ENCODE peak calls at places on chromosomes 4 and X, in eight cellular contexts. S is fibroblast of the aortic adventitia; U is left cardiac atrium; K is stromal cell of bone marrow; A is GM20000; T is stimulated activated CD4-positive, alpha-beta T cell treated with anti-CD3 and anti-CD28 coated beads, Interleukin-12 subunit alpha, Interleukin-12 subunit beta, amount 100 ng/mL, for 4 hours; M is activated CD4-positive, alpha-beta T cell treated with anti-CD3 and anti-CD28 coated beads, Interleukin-2, amount 50 U/mL, for 1 hour; Z is choroid plexus epithelial cell. W is an unnamed sample.

GRCh38 chr4:40308528-40309122 is 26.5 kb upstream of the CHRNA9 start:
- DNase-seq in A (no peak), M (no peak), T (no peak), U (no peak), K (no peak), S (no peak), Z (no peak), W (no peak)

GRCh38 chr4:7103599-7104365 is 35.9 kb upstream of the GRPEL1 start:
- DNase-seq in T (no peak), M (no peak), K (no peak), A (no peak), U (peak), Z (no peak), S (no peak), W (peak)

GRCh38 chrX:132025085-132025484 is 2.0 kb downstream of the STK26 start:
- DNase-seq in S (no peak), U (no peak), M (no peak), T (no peak), Z (no peak), K (no peak), A (no peak), W (no peak)

GRCh38 chr4:139550724-139551429 is 5.1 kb downstream of the SETD7 start:
- DNase-seq in U (peak), T (no peak), K (no peak), M (no peak), S (peak), A (no peak), Z (peak), W (peak)

GRCh38 chr4:8655411-8656184 is 63.0 kb downstream of the CPZ start:
- DNase-seq in U (no peak), K (no peak), M (no peak), A (no peak), S (no peak), Z (no peak), T (no peak), W (no peak)

GRCh38 chr4:4686396-4686795 is 144.5 kb upstream of the STX18 start:
- DNase-seq in S (no peak), T (no peak), U (no peak), Z (no peak), M (no peak), A (no peak), K (no peak), W (no peak)

GRCh38 chrX:24515447-24515846 is 50.4 kb downstream of the PDK3 start:
- DNase-seq in M (no peak), Z (peak), U (no peak), K (no peak), S (peak), A (no peak), T (no peak), W (no peak)

GRCh38 chr4:140020457-140021361 is 133.3 kb downstream of the MAML3 start:
- DNase-seq in K (no peak), T (no peak), S (peak), Z (peak), A (no peak), U (no peak), M (no peak), W (no peak)

GRCh38 chrX:136395271-136395670 is 92.5 kb upstream of the BRS3 start:
- DNase-seq in Z (peak), U (no peak), K (no peak), A (no peak), T (no peak), S (peak), M (no peak), W (no peak)

GRCh38 chrX:123184858-123185251 is 777 bp downstream of the GRIA3 start:
- DNase-seq in K (no peak), A (no peak), M (no peak), S (peak), Z (no peak), U (no peak), T (no peak), W (no peak)

GRCh38 chr4:65654976-65655375 is 15.3 kb downstream of the EPHA5 start:
- DNase-seq in A (no peak), K (no peak), U (no peak), S (no peak), M (no peak), Z (no peak), T (no peak), W (no peak)

GRCh38 chr4:88791274-88791673 is 93.6 kb upstream of the NAP1L5 start:
- DNase-seq in U (no peak), Z (peak), M (no peak), K (no peak), S (peak), T (no peak), A (no peak), W (no peak)

GRCh38 chr4:114076865-114077264 is 97.4 kb upstream of the ARSJ start:
- DNase-seq in U (no peak), K (peak), Z (no peak), S (peak), T (no peak), A (no peak), M (no peak), W (no peak)

GRCh38 chr4:62119195-62119594 is 919.1 kb downstream of the ADGRL3 start:
- DNase-seq in A (no peak), T (no peak), K (no peak), M (no peak), U (no peak), S (no peak), Z (no peak), W (no peak)

GRCh38 chrX:48681539-48682183 is 1.9 kb upstream of the WAS start:
- DNase-seq in K (no peak), A (no peak), Z (no peak), M (no peak), T (no peak), S (no peak), U (no peak), W (no peak)

GRCh38 chrX:132023896-132024386 is 839 bp downstream of the STK26 start:
- DNase-seq in K (no peak), M (peak), S (no peak), T (peak), A (peak), Z (no peak), U (peak), W (peak)

GRCh38 chr4:26325191-26325590 is 4.4 kb downstream of the RBPJ start:
- DNase-seq in Z (peak), S (peak), U (no peak), K (peak), T (no peak), A (peak), M (no peak), W (no peak)

GRCh38 chr4:1231637-1232360 is 17.1 kb downstream of the CTBP1 start:
- DNase-seq in A (no peak), M (no peak), T (no peak), S (no peak), Z (peak), K (no peak), U (no peak), W (no peak)

W was measured in iPS-NIHi11.